ENCODE peak calls at places on chromosomes 4 and X, in six cellular contexts. H is CD8-positive, alpha-beta memory T cell; Y is upper lobe of right lung; I is GM23338; B is CD4-positive, alpha-beta T cell; T is HCT116. Q is an unnamed sample.

GRCh38 chr4:53591372-53591892 is at the start of gene LNX1:
- DNase-seq in H (no peak), Y (peak), I (peak), B (no peak), T (peak), Q (peak)

GRCh38 chrX:36978886-36979285 is 29.3 kb upstream of the FAM47C start:
- DNase-seq in H (no peak), Y (no peak), I (no peak), B (no peak), T (no peak), Q (no peak)

GRCh38 chr4:11079171-11079570 is 349.5 kb downstream of the HS3ST1 start:
- DNase-seq in H (no peak), Y (no peak), I (no peak), B (no peak), T (no peak), Q (no peak)

GRCh38 chr4:188934320-188934975 is 795.2 kb downstream of the TRIML1 start:
- DNase-seq in H (no peak), Y (no peak), I (no peak), B (no peak), T (peak), Q (peak)

GRCh38 chr4:184310881-184311709 is 93.4 kb upstream of the ENPP6 start:
- DNase-seq in H (no peak), Y (no peak), I (no peak), B (no peak), T (no peak), Q (no peak)

GRCh38 chr4:10666616-10667015 is 18.0 kb downstream of the CLNK start:
- DNase-seq in H (no peak), Y (no peak), I (no peak), B (no peak), T (no peak), Q (no peak)

GRCh38 chr4:138164218-138164617 is 77.9 kb downstream of the SLC7A11 start:
- DNase-seq in H (no peak), Y (no peak), I (no peak), B (no peak), T (no peak), Q (no peak)

GRCh38 chr4:162506253-162506652 is 342.5 kb upstream of the FSTL5 start:
- DNase-seq in H (no peak), Y (no peak), I (no peak), B (no peak), T (no peak), Q (no peak)

GRCh38 chr4:62548108-62548524 is 1348.0 kb downstream of the ADGRL3 start:
- DNase-seq in H (no peak), Y (no peak), I (peak), B (no peak), T (no peak), Q (no peak)

GRCh38 chrX:79524642-79525041 is 157.5 kb upstream of the ITM2A start:
- DNase-seq in H (no peak), Y (no peak), I (peak), B (no peak), T (no peak), Q (no peak)

GRCh38 chr4:80073362-80074008 is 456 bp upstream of the ANTXR2 start:
- DNase-seq in H (no peak), Y (no peak), I (no peak), B (no peak), T (no peak), Q (no peak)

GRCh38 chr4:115145393-115146160 is 32.2 kb upstream of the NDST4 start:
- DNase-seq in H (no peak), Y (no peak), I (no peak), B (no peak), T (no peak), Q (no peak)

GRCh38 chr4:71375494-71375893 is 36.7 kb downstream of the SLC4A4 start:
- DNase-seq in H (no peak), Y (no peak), I (no peak), B (no peak), T (no peak), Q (no peak)

GRCh38 chr4:41160856-41161255 is 53.5 kb downstream of the APBB2 start:
- DNase-seq in H (no peak), Y (no peak), I (no peak), B (no peak), T (peak), Q (no peak)
- H3K27ac ChIP-seq in H (no peak), Y (no peak), I (no peak), B (no peak), T (peak), Q (peak)

DNA sequence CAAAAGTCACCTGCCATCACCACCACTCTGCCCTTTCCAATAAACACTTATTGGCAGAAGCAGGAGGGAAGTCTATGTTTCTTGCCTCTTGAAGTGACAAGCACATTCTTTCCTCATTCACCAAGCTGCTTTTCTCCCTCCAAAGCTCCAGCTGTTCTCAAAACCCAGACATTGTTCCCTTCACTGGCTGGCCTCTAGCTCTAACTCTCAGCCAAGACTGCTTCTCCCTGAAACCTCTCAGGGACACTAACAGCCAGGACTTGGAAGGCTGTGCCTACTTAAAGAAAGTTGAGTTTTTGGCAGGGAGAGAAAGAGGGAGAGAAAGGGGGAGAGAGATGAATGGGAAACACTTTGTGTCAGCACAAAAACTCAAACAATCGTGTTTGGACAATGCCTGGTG is 99.6 kb downstream of the COX18 start:
- DNase-seq in H (no peak), Y (no peak), I (peak), B (no peak), T (no peak), Q (no peak)
- H3K27ac ChIP-seq in H (no peak), Y (no peak), I (no peak), B (no peak), T (no peak), Q (no peak)

GRCh38 chr4:40311811-40312346 is 23.3 kb upstream of the CHRNA9 start:
- DNase-seq in H (no peak), Y (no peak), I (no peak), B (no peak), T (no peak), Q (no peak)
- H3K27ac ChIP-seq in H (no peak), Y (no peak), I (no peak), B (peak), T (no peak), Q (peak)

GRCh38 chr4:173585876-173586572 is 56.0 kb upstream of the HAND2 start:
- DNase-seq in H (no peak), Y (no peak), I (no peak), B (no peak), T (no peak), Q (no peak)
- H3K27ac ChIP-seq in H (no peak), Y (no peak), I (no peak), B (no peak), T (no peak), Q (no peak)

GRCh38 chr4:123750044-123750443 is 353.4 kb downstream of the SPRY1 start:
- DNase-seq in H (no peak), Y (no peak), I (peak), B (no peak), T (no peak), Q (no peak)

GRCh38 chr4:123746981-123747380 is 350.4 kb downstream of the SPRY1 start:
- DNase-seq in H (no peak), Y (no peak), I (peak), B (no peak), T (no peak), Q (no peak)

GRCh38 chr4:123749408-123749807 is 352.8 kb downstream of the SPRY1 start:
- DNase-seq in H (no peak), Y (no peak), I (no peak), B (no peak), T (no peak), Q (no peak)

GRCh38 chr4:123744664-123745290 is 348.2 kb downstream of the SPRY1 start:
- DNase-seq in H (no peak), Y (no peak), I (no peak), B (no peak), T (no peak), Q (no peak)

GRCh38 chr4:123748806-123749205 is 352.2 kb downstream of the SPRY1 start:
- DNase-seq in H (no peak), Y (no peak), I (no peak), B (no peak), T (no peak), Q (no peak)
- H3K27ac ChIP-seq in H (no peak), Y (no peak), I (no peak), B (no peak), T (no peak), Q (no peak)